ENCODE peak calls at places on chromosomes 5 and 9, in four cellular contexts. One of them, this sample, is unnamed.

GRCh38 chr5:173148354-173148753 is 4.0 kb downstream of the BNIP1 start:
- DNase-seq in upper lobe of right lung: no peak
- DNase-seq in AG09309: no peak
- DNase-seq in epithelial cell of proximal tubule: no peak
- DNase-seq in this sample: no peak

GRCh38 chr5:80662108-80662507 is 7.3 kb upstream of the DHFR start:
- DNase-seq in AG09309: no peak
- DNase-seq in epithelial cell of proximal tubule: no peak
- DNase-seq in upper lobe of right lung: no peak
- DNase-seq in this sample: no peak

GRCh38 chr9:105510024-105510423 is 47.9 kb upstream of the FKTN start:
- DNase-seq in upper lobe of right lung: no peak
- DNase-seq in epithelial cell of proximal tubule: no peak
- DNase-seq in AG09309: peak
- DNase-seq in this sample: no peak

GRCh38 chr9:25226901-25227686 is 451.1 kb downstream of the TUSC1 start:
- DNase-seq in AG09309: no peak
- DNase-seq in epithelial cell of proximal tubule: no peak
- DNase-seq in upper lobe of right lung: no peak
- DNase-seq in this sample: no peak

GRCh38 chr9:13967493-13967892 is 346.4 kb downstream of the NFIB start:
- DNase-seq in epithelial cell of proximal tubule: no peak
- DNase-seq in upper lobe of right lung: no peak
- DNase-seq in AG09309: no peak
- DNase-seq in this sample: no peak

GRCh38 chr9:133986061-133986460 is 6.1 kb downstream of the VAV2 start:
- DNase-seq in upper lobe of right lung: peak
- DNase-seq in AG09309: no peak
- DNase-seq in epithelial cell of proximal tubule: no peak
- DNase-seq in this sample: no peak

GRCh38 chr5:136075339-136075885 is 46.6 kb downstream of the TGFBI start:
- DNase-seq in upper lobe of right lung: no peak
- DNase-seq in epithelial cell of proximal tubule: no peak
- DNase-seq in AG09309: no peak
- DNase-seq in this sample: no peak

GRCh38 chr9:37528652-37529072 is 42.9 kb downstream of the POLR1E start:
- DNase-seq in epithelial cell of proximal tubule: no peak
- DNase-seq in upper lobe of right lung: no peak
- DNase-seq in AG09309: no peak
- DNase-seq in this sample: no peak

GRCh38 chr5:7904170-7904569 is 35.2 kb downstream of the MTRR start:
- DNase-seq in upper lobe of right lung: no peak
- DNase-seq in AG09309: peak
- DNase-seq in epithelial cell of proximal tubule: no peak
- DNase-seq in this sample: no peak

GRCh38 chr5:5308319-5308718 is 114.2 kb upstream of the ICE1 start:
- DNase-seq in upper lobe of right lung: no peak
- DNase-seq in AG09309: no peak
- DNase-seq in epithelial cell of proximal tubule: no peak
- DNase-seq in this sample: no peak

GRCh38 chr9:88775966-88776365 is 215.3 kb upstream of the S1PR3 start:
- DNase-seq in epithelial cell of proximal tubule: no peak
- DNase-seq in AG09309: no peak
- DNase-seq in upper lobe of right lung: no peak
- DNase-seq in this sample: no peak

GRCh38 chr9:32969270-32969669 is 32.2 kb downstream of the APTX start:
- DNase-seq in epithelial cell of proximal tubule: no peak
- DNase-seq in AG09309: no peak
- DNase-seq in upper lobe of right lung: no peak
- DNase-seq in this sample: no peak

GRCh38 chr5:55223219-55223987 is 3.7 kb downstream of the MCIDAS start:
- DNase-seq in epithelial cell of proximal tubule: no peak
- DNase-seq in AG09309: no peak
- DNase-seq in upper lobe of right lung: no peak
- DNase-seq in this sample: no peak

GRCh38 chr9:135480942-135481315 is 1.3 kb downstream of the PPP1R26 start:
- DNase-seq in epithelial cell of proximal tubule: no peak
- DNase-seq in upper lobe of right lung: no peak
- DNase-seq in AG09309: no peak
- DNase-seq in this sample: no peak

GRCh38 chr5:132008163-132008473 is 3.3 kb downstream of the ACSL6 start:
- DNase-seq in epithelial cell of proximal tubule: no peak
- DNase-seq in AG09309: no peak
- DNase-seq in upper lobe of right lung: no peak
- DNase-seq in this sample: peak

GRCh38 chr5:92674322-92674721 is 906.7 kb downstream of the NR2F1-AS1 start:
- DNase-seq in AG09309: no peak
- DNase-seq in upper lobe of right lung: no peak
- DNase-seq in epithelial cell of proximal tubule: no peak
- DNase-seq in this sample: no peak

GRCh38 chr5:115209279-115209678 is 39.6 kb upstream of the TRIM36 start:
- DNase-seq in AG09309: no peak
- DNase-seq in upper lobe of right lung: no peak
- DNase-seq in epithelial cell of proximal tubule: no peak
- DNase-seq in this sample: no peak

GRCh38 chr5:92885950-92886349 is 695.1 kb downstream of the NR2F1-AS1 start:
- DNase-seq in AG09309: no peak
- DNase-seq in upper lobe of right lung: no peak
- DNase-seq in epithelial cell of proximal tubule: no peak
- DNase-seq in this sample: no peak

GRCh38 chr9:137452761-137453642 is 6.1 kb downstream of the NSMF start:
- DNase-seq in epithelial cell of proximal tubule: no peak
- DNase-seq in AG09309: no peak
- DNase-seq in upper lobe of right lung: peak
- DNase-seq in this sample: peak

GRCh38 chr5:169416583-169417196 is 115.8 kb upstream of the SLIT3 start:
- DNase-seq in AG09309: peak
- DNase-seq in upper lobe of right lung: no peak
- DNase-seq in epithelial cell of proximal tubule: no peak
- DNase-seq in this sample: no peak

GRCh38 chr9:128575921-128576320 is 23.5 kb downstream of the SPTAN1 start:
- DNase-seq in AG09309: no peak
- DNase-seq in epithelial cell of proximal tubule: no peak
- DNase-seq in upper lobe of right lung: no peak
- DNase-seq in this sample: no peak

GRCh38 chr5:180343846-180344327 is 9.2 kb downstream of the GFPT2 start:
- DNase-seq in epithelial cell of proximal tubule: no peak
- DNase-seq in upper lobe of right lung: no peak
- DNase-seq in AG09309: no peak
- DNase-seq in this sample: peak

GRCh38 chr5:129960831-129961230 is 56.6 kb downstream of the CHSY3 start:
- DNase-seq in epithelial cell of proximal tubule: no peak
- DNase-seq in upper lobe of right lung: no peak
- DNase-seq in AG09309: no peak
- DNase-seq in this sample: no peak

GRCh38 chr5:173016621-173017046 is 33.1 kb downstream of the ATP6V0E1 start:
- DNase-seq in epithelial cell of proximal tubule: peak
- DNase-seq in AG09309: peak
- DNase-seq in upper lobe of right lung: no peak
- DNase-seq in this sample: no peak

GRCh38 chr5:62284946-62285891 is 20.8 kb upstream of the KIF2A start:
- DNase-seq in upper lobe of right lung: no peak
- DNase-seq in epithelial cell of proximal tubule: no peak
- DNase-seq in AG09309: no peak
- DNase-seq in this sample: no peak

GRCh38 chr9:105157178-105157583 is 87.3 kb upstream of the SLC44A1 start:
- DNase-seq in upper lobe of right lung: peak
- DNase-seq in AG09309: peak
- DNase-seq in epithelial cell of proximal tubule: no peak
- DNase-seq in this sample: peak

GRCh38 chr9:127723450-127723849 is 7.6 kb downstream of the TTC16 start:
- DNase-seq in upper lobe of right lung: no peak
- DNase-seq in epithelial cell of proximal tubule: no peak
- DNase-seq in AG09309: peak
- DNase-seq in this sample: no peak

GRCh38 chr9:109963079-109963478 is 183.1 kb downstream of the PALM2AKAP2 start:
- DNase-seq in epithelial cell of proximal tubule: no peak
- DNase-seq in AG09309: no peak
- DNase-seq in upper lobe of right lung: no peak
- DNase-seq in this sample: no peak

GRCh38 chr5:167721926-167722440 is 569.5 kb upstream of the WWC1 start:
- DNase-seq in upper lobe of right lung: no peak
- DNase-seq in epithelial cell of proximal tubule: no peak
- DNase-seq in AG09309: no peak
- DNase-seq in this sample: no peak
- H3K4me3 ChIP-seq in upper lobe of right lung: no peak
- H3K4me3 ChIP-seq in epithelial cell of proximal tubule: no peak
- H3K4me3 ChIP-seq in AG09309: no peak
- H3K4me3 ChIP-seq in this sample: no peak

GRCh38 chr9:126532489-126532888 is 81.2 kb upstream of the LMX1B start:
- DNase-seq in AG09309: no peak
- DNase-seq in epithelial cell of proximal tubule: no peak
- DNase-seq in upper lobe of right lung: no peak
- DNase-seq in this sample: no peak
- H3K4me3 ChIP-seq in AG09309: no peak
- H3K4me3 ChIP-seq in epithelial cell of proximal tubule: no peak
- H3K4me3 ChIP-seq in upper lobe of right lung: no peak
- H3K4me3 ChIP-seq in this sample: no peak

GRCh38 chr9:26682796-26683496 is 209.7 kb downstream of the CAAP1 start:
- DNase-seq in epithelial cell of proximal tubule: no peak
- DNase-seq in upper lobe of right lung: no peak
- DNase-seq in AG09309: no peak
- DNase-seq in this sample: no peak

GRCh38 chr9:26689041-26689440 is 203.6 kb downstream of the CAAP1 start:
- DNase-seq in epithelial cell of proximal tubule: no peak
- DNase-seq in upper lobe of right lung: no peak
- DNase-seq in AG09309: no peak
- DNase-seq in this sample: no peak

GRCh38 chr9:26687421-26687820 is 205.2 kb downstream of the CAAP1 start:
- DNase-seq in epithelial cell of proximal tubule: no peak
- DNase-seq in upper lobe of right lung: no peak
- DNase-seq in AG09309: no peak
- DNase-seq in this sample: no peak

GRCh38 chr9:26684029-26684428 is 208.6 kb downstream of the CAAP1 start:
- DNase-seq in upper lobe of right lung: no peak
- DNase-seq in epithelial cell of proximal tubule: no peak
- DNase-seq in AG09309: no peak
- DNase-seq in this sample: no peak

DNA sequence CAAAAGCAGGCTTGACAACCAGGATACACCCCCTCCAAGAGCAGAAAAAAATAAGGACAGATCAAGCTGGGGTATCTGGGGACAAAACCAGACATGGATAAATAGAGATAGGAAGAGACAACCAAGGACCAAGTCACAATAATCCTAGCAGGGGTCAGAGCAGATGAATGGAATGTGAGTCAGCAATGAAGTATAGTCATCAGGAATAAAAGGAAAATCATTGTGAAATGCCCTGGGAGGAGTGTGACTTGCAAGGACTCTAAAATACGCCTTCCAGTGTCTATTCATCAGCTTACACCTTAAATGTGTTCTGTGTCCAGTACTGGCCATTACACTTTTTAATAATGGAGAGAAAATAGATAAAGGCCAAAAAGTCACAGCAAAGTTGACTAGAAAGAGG is 206.7 kb downstream of the CAAP1 start:
- DNase-seq in AG09309: no peak
- DNase-seq in epithelial cell of proximal tubule: peak
- DNase-seq in upper lobe of right lung: no peak
- DNase-seq in this sample: no peak
- H3K4me3 ChIP-seq in AG09309: no peak
- H3K4me3 ChIP-seq in epithelial cell of proximal tubule: no peak
- H3K4me3 ChIP-seq in upper lobe of right lung: no peak
- H3K4me3 ChIP-seq in this sample: no peak

DNA sequence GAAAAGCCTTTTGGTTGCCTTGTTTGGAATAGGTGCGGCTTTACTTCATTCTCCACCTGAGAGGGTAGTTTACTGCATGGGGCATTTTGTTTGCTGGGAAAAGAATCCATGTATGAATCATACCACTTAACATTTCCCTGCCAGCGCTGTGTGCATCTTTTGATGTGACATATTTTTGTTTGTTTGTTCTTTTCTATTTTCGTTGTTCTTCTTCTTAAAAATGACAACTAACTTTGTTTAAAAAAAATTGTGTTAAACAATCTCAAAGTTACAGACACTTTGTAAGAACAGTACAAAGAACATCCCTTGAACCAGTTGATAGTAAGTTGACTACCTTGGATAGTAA is 113.2 kb downstream of the GCNT1 start:
- DNase-seq in epithelial cell of proximal tubule: no peak
- DNase-seq in upper lobe of right lung: no peak
- DNase-seq in AG09309: no peak
- DNase-seq in this sample: no peak
- H3K4me3 ChIP-seq in epithelial cell of proximal tubule: no peak
- H3K4me3 ChIP-seq in upper lobe of right lung: no peak
- H3K4me3 ChIP-seq in AG09309: no peak
- H3K4me3 ChIP-seq in this sample: peak

DNA sequence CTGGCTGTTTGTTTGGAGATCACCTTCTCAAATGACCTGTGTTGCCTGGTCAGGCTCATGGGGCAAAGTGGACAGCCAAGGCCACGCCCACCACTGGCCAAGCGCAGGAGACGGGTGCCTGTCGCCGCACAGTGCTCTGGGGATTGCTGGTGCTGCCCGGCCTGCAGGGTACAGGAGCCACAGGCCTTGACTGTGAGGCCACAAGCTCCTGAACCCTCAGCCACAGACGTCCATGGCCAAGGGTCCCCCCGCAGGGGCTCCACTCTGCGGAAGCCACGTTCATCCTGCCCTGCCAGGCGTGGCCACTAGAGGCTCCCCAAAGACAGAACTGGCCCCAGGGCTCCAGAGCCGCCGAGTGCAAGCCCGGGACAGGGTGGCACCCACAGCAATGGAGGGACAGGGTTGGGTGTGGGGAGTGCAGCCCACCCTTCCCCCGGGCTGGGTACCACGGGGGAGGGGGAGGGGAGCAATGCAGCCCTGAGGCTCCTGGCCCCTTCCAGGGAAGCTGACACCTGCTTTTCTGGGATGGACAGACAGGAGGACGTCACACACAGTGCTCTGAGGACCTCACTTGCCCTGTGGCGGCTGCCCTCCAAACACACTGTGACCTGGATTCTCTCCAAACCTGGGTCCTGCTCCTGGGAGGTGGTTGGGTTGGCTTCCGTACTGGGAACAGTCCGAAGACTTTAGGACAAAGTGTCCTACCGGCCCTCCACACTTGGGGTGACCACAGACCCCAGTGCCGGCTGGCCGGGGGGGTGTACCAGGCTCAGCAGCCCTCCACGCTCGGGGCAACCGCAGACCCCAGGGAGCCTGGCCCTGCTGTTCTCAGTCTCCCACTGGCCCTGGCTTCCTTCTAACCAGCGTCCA is 21.5 kb downstream of the TPPP start:
- DNase-seq in upper lobe of right lung: peak
- DNase-seq in epithelial cell of proximal tubule: no peak
- DNase-seq in AG09309: no peak
- DNase-seq in this sample: peak
- H3K4me3 ChIP-seq in upper lobe of right lung: no peak
- H3K4me3 ChIP-seq in epithelial cell of proximal tubule: peak
- H3K4me3 ChIP-seq in AG09309: peak
- H3K4me3 ChIP-seq in this sample: peak

GRCh38 chr9:92142329-92142728 is 27.1 kb upstream of the SPTLC1 start:
- DNase-seq in AG09309: no peak
- DNase-seq in epithelial cell of proximal tubule: no peak
- DNase-seq in upper lobe of right lung: no peak
- DNase-seq in this sample: no peak
- H3K4me3 ChIP-seq in AG09309: no peak
- H3K4me3 ChIP-seq in epithelial cell of proximal tubule: peak
- H3K4me3 ChIP-seq in upper lobe of right lung: no peak
- H3K4me3 ChIP-seq in this sample: no peak

GRCh38 chr5:111743521-111743920 is 13.5 kb downstream of the NREP start:
- DNase-seq in AG09309: no peak
- DNase-seq in epithelial cell of proximal tubule: no peak
- DNase-seq in upper lobe of right lung: no peak
- DNase-seq in this sample: no peak
- H3K4me3 ChIP-seq in AG09309: no peak
- H3K4me3 ChIP-seq in epithelial cell of proximal tubule: no peak
- H3K4me3 ChIP-seq in upper lobe of right lung: no peak
- H3K4me3 ChIP-seq in this sample: no peak

This sample was measured in lower lobe of right lung.